ENCODE peak calls at places on chromosomes 2 and 18, in four cellular contexts. One of them, this sample, is unnamed. For H3K4me1, the result is how much of the 10 kb centered on the place peaks cover.

GRCh38 chr2:128361376-128362131 is 42.9 kb upstream of the HS6ST1 start:
- DNase-seq in heart left ventricle: no peak
- DNase-seq in HCT116: no peak
- DNase-seq in thoracic aorta: no peak
- DNase-seq in this sample: no peak

GRCh38 chr2:198471291-198471690 is 666.9 kb downstream of the PLCL1 start:
- DNase-seq in heart left ventricle: no peak
- DNase-seq in HCT116: no peak
- DNase-seq in thoracic aorta: no peak
- DNase-seq in this sample: no peak

GRCh38 chr2:28347193-28347592 is 45.5 kb upstream of the FOSL2 start:
- DNase-seq in heart left ventricle: no peak
- DNase-seq in HCT116: no peak
- DNase-seq in thoracic aorta: no peak
- DNase-seq in this sample: peak

GRCh38 chr2:140164449-140164848 is 1384.3 kb upstream of the NXPH2 start:
- DNase-seq in heart left ventricle: no peak
- DNase-seq in HCT116: no peak
- DNase-seq in thoracic aorta: no peak
- DNase-seq in this sample: no peak

GRCh38 chr2:20526146-20526545 is 79.3 kb downstream of the RHOB start:
- DNase-seq in heart left ventricle: no peak
- DNase-seq in HCT116: no peak
- DNase-seq in thoracic aorta: no peak
- DNase-seq in this sample: no peak

GRCh38 chr18:8839285-8839684 is 133.9 kb downstream of the MTCL1 start:
- DNase-seq in heart left ventricle: peak
- DNase-seq in HCT116: no peak
- DNase-seq in thoracic aorta: no peak
- DNase-seq in this sample: peak

GRCh38 chr2:21055451-21055850 is 11.6 kb upstream of the APOB start:
- DNase-seq in heart left ventricle: no peak
- DNase-seq in HCT116: no peak
- DNase-seq in thoracic aorta: no peak
- DNase-seq in this sample: no peak

GRCh38 chr2:60539177-60539576 is 14.3 kb downstream of the BCL11A start:
- DNase-seq in heart left ventricle: no peak
- DNase-seq in HCT116: no peak
- DNase-seq in thoracic aorta: no peak
- DNase-seq in this sample: no peak

GRCh38 chr2:501130-501529 is 176.1 kb downstream of the TMEM18 start:
- DNase-seq in heart left ventricle: no peak
- DNase-seq in HCT116: peak
- DNase-seq in thoracic aorta: no peak
- DNase-seq in this sample: no peak

GRCh38 chr2:23148342-23148741 is 236.6 kb upstream of the KLHL29 start:
- DNase-seq in heart left ventricle: no peak
- DNase-seq in HCT116: no peak
- DNase-seq in thoracic aorta: no peak
- DNase-seq in this sample: no peak

GRCh38 chr2:20410556-20411277 is 36.2 kb upstream of the RHOB start:
- DNase-seq in heart left ventricle: no peak
- DNase-seq in HCT116: no peak
- DNase-seq in thoracic aorta: no peak
- DNase-seq in this sample: no peak

GRCh38 chr2:218298314-218298875 is 6.1 kb upstream of the TMBIM1 start:
- DNase-seq in heart left ventricle: no peak
- DNase-seq in HCT116: no peak
- DNase-seq in thoracic aorta: no peak
- DNase-seq in this sample: no peak

GRCh38 chr2:164589522-164589921 is 31.8 kb downstream of the GRB14 start:
- DNase-seq in heart left ventricle: no peak
- DNase-seq in HCT116: no peak
- DNase-seq in thoracic aorta: no peak
- DNase-seq in this sample: no peak

GRCh38 chr2:18483896-18484295 is 76.6 kb downstream of the RDH14 start:
- DNase-seq in heart left ventricle: no peak
- DNase-seq in HCT116: no peak
- DNase-seq in thoracic aorta: no peak
- DNase-seq in this sample: no peak

GRCh38 chr18:8140841-8141501 is 468.3 kb upstream of the RAB12 start:
- DNase-seq in heart left ventricle: peak
- DNase-seq in HCT116: no peak
- DNase-seq in thoracic aorta: no peak
- DNase-seq in this sample: no peak

GRCh38 chr18:69947361-69948106 is at the start of gene CD226:
- DNase-seq in heart left ventricle: no peak
- DNase-seq in HCT116: no peak
- DNase-seq in thoracic aorta: no peak
- DNase-seq in this sample: no peak

GRCh38 chr18:54856105-54856504 is 27.8 kb downstream of the RAB27B start:
- DNase-seq in heart left ventricle: no peak
- DNase-seq in HCT116: no peak
- DNase-seq in thoracic aorta: no peak
- DNase-seq in this sample: no peak

GRCh38 chr2:10614940-10615339 is 74.8 kb downstream of the NOL10 start:
- DNase-seq in heart left ventricle: no peak
- DNase-seq in HCT116: no peak
- DNase-seq in thoracic aorta: no peak
- DNase-seq in this sample: no peak

GRCh38 chr2:42722328-42723190 is 41.4 kb downstream of the OXER1 start:
- DNase-seq in heart left ventricle: peak
- DNase-seq in HCT116: no peak
- DNase-seq in thoracic aorta: peak
- DNase-seq in this sample: peak

GRCh38 chr2:32425719-32426141 is 68.9 kb downstream of the BIRC6 start:
- DNase-seq in heart left ventricle: no peak
- DNase-seq in HCT116: no peak
- DNase-seq in thoracic aorta: no peak
- DNase-seq in this sample: no peak

GRCh38 chr2:201768918-201769317 is 11.8 kb downstream of the ALS2 start:
- DNase-seq in heart left ventricle: no peak
- DNase-seq in HCT116: no peak
- DNase-seq in thoracic aorta: no peak
- DNase-seq in this sample: no peak

GRCh38 chr18:69948919-69949537 is 1.4 kb upstream of the CD226 start:
- DNase-seq in heart left ventricle: peak
- DNase-seq in HCT116: no peak
- DNase-seq in thoracic aorta: peak
- DNase-seq in this sample: no peak

DNA sequence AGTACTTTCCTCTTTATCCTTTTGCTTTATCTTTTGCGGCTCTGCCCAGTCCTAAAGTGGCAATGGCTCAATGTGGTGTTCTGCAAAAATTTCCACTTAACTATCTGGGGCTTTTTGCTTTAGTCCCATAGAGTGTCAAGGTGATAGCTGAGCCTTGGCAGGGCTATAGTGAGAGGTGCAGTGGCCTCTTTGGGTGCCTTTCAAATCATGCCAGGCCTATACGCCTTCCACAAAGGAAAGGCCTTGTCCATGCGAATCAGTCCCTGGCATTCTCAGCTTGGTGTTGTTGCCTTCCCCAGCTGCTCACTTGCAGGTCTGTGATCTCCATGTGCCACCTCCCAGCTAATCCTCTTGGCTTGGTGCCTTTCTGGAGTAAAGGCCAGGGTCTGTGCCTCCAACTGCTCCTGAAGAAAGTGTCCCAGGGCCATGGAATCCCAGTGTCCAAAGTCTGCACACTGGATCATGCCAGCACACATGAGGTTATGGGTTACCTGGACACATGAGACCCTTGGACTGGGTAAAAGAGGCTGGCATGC is 26.6 kb downstream of the PAX8 start:
- DNase-seq in heart left ventricle: no peak
- DNase-seq in HCT116: no peak
- DNase-seq in thoracic aorta: no peak
- DNase-seq in this sample: no peak
- H3K4me3 ChIP-seq in heart left ventricle: no peak
- H3K4me3 ChIP-seq in HCT116: no peak
- H3K4me3 ChIP-seq in thoracic aorta: no peak
- H3K4me3 ChIP-seq in this sample: no peak

GRCh38 chr2:26018184-26018716 is 15.6 kb upstream of the RAB10 start:
- DNase-seq in heart left ventricle: peak
- DNase-seq in HCT116: peak
- DNase-seq in thoracic aorta: peak
- DNase-seq in this sample: peak

GRCh38 chr2:26016012-26016742 is 17.7 kb upstream of the RAB10 start:
- DNase-seq in heart left ventricle: no peak
- DNase-seq in HCT116: no peak
- DNase-seq in thoracic aorta: no peak
- DNase-seq in this sample: no peak

GRCh38 chr2:26013668-26014067 is 20.2 kb upstream of the RAB10 start:
- DNase-seq in heart left ventricle: no peak
- DNase-seq in HCT116: no peak
- DNase-seq in thoracic aorta: no peak
- DNase-seq in this sample: no peak

GRCh38 chr2:26020214-26020613 is 13.7 kb upstream of the RAB10 start:
- DNase-seq in heart left ventricle: no peak
- DNase-seq in HCT116: no peak
- DNase-seq in thoracic aorta: no peak
- DNase-seq in this sample: no peak

DNA sequence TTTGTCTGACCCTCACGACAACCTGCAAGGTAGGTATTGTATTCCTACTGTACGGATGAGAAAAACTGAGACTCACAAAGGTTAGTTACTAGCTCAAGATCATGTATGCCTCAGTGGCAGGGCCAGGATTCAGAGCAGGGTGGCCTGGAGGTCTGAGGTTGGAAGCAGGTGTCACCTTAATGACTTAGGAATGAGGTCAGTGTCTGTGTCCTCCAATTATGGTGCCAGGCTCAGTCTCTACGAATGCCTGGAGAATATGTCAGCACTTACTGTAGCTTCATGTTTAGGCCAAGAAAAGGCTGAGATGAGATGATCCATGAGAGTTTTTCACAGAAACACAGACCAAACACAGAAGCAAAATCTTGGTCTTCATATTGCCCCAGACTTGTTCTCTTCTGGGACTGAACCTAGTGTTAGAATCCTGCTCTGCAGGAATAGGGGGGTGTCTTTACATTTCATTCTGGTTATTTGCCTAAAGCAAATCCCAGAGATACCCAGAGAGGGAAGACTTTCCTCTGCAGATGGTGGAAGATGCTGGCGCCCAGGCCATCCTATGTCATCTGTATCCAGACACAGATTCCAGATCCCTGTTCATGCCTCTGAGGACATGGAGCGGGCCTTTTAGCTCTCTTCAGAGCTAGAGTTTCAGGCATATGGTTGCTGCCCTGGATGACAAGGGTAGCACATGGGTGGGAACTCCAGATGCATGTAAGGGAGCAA is 16.3 kb upstream of the RAB10 start:
- DNase-seq in heart left ventricle: no peak
- DNase-seq in HCT116: no peak
- DNase-seq in thoracic aorta: no peak
- DNase-seq in this sample: no peak
- H3K4me1 ChIP-seq in heart left ventricle: under half
- H3K4me1 ChIP-seq in HCT116: under half
- H3K4me1 ChIP-seq in thoracic aorta: under half
- H3K4me1 ChIP-seq in this sample: under half

GRCh38 chr18:58535340-58536186 is 93.3 kb downstream of the ALPK2 start:
- DNase-seq in heart left ventricle: no peak
- DNase-seq in HCT116: no peak
- DNase-seq in thoracic aorta: no peak
- DNase-seq in this sample: no peak
- H3K4me3 ChIP-seq in heart left ventricle: no peak
- H3K4me3 ChIP-seq in HCT116: no peak
- H3K4me3 ChIP-seq in thoracic aorta: no peak
- H3K4me3 ChIP-seq in this sample: no peak

GRCh38 chr2:69165079-69165478 is 152.1 kb downstream of the ANTXR1 start:
- DNase-seq in heart left ventricle: no peak
- DNase-seq in HCT116: no peak
- DNase-seq in thoracic aorta: no peak
- DNase-seq in this sample: no peak
- H3K4me1 ChIP-seq in heart left ventricle: under half
- H3K4me1 ChIP-seq in HCT116: under half
- H3K4me1 ChIP-seq in thoracic aorta: half or more
- H3K4me1 ChIP-seq in this sample: half or more

This sample was measured in lower lobe of right lung.